ENCODE peak calls at places on chromosomes 16 and 17, in four cellular contexts. V, M, X and Q are unnamed samples.

GRCh38 chr17:74919440-74920305 is 3.4 kb downstream of the USH1G start:
- DNase-seq in V (no peak), M (peak), X (peak), Q (peak)

GRCh38 chr17:36070427-36070826 is 6.4 kb downstream of the CCL18 start:
- DNase-seq in V (no peak), M (no peak), X (no peak), Q (no peak)

GRCh38 chr17:10121971-10122707 is 76.3 kb downstream of the GAS7 start:
- DNase-seq in V (no peak), M (no peak), X (peak), Q (no peak)

GRCh38 chr16:22664132-22664531 is 149.8 kb upstream of the HS3ST2 start:
- DNase-seq in V (no peak), M (no peak), X (no peak), Q (no peak)

GRCh38 chr17:42953669-42954068 is 10.6 kb downstream of the AARSD1 start:
- DNase-seq in V (no peak), M (no peak), X (no peak), Q (no peak)

GRCh38 chr17:43176119-43176570 is 5.1 kb downstream of the NBR1 start:
- DNase-seq in V (no peak), M (no peak), X (no peak), Q (no peak)

GRCh38 chr17:75481194-75482059 is 25.0 kb downstream of the TMEM94 start:
- DNase-seq in V (no peak), M (no peak), X (no peak), Q (no peak)

GRCh38 chr17:53837131-53837530 is 14.4 kb downstream of the KIF2B start:
- DNase-seq in V (no peak), M (no peak), X (no peak), Q (no peak)

GRCh38 chr17:47729486-47729885 is 3.5 kb upstream of the TBX21 start:
- DNase-seq in V (no peak), M (no peak), X (no peak), Q (no peak)

GRCh38 chr17:3963214-3964201 is 729 bp downstream of the ATP2A3 start:
- DNase-seq in V (peak), M (no peak), X (no peak), Q (no peak)

GRCh38 chr16:56269824-56270684 is 78.8 kb downstream of the GNAO1 start:
- DNase-seq in V (peak), M (peak), X (peak), Q (peak)

GRCh38 chr16:76378020-76378419 is 100.8 kb downstream of the CNTNAP4 start:
- DNase-seq in V (no peak), M (no peak), X (no peak), Q (no peak)

GRCh38 chr16:75074920-75075687 is 41.5 kb downstream of the LDHD start:
- DNase-seq in V (peak), M (no peak), X (no peak), Q (peak)

GRCh38 chr17:63309021-63309420 is 137.1 kb downstream of the CYB561 start:
- DNase-seq in V (no peak), M (no peak), X (peak), Q (no peak)